ENCODE peak calls at places on chromosomes 5 and 9, in four cellular contexts. One of them, this sample, is unnamed.

GRCh38 chr5:96228449-96228848 is 204.6 kb downstream of the PCSK1 start:
- DNase-seq in fibroblast of lung: no peak
- DNase-seq in keratinocyte: no peak
- DNase-seq in PC-9: no peak
- DNase-seq in this sample: no peak

GRCh38 chr9:75083188-75083976 is 4.6 kb downstream of the NMRK1 start:
- DNase-seq in fibroblast of lung: no peak
- DNase-seq in keratinocyte: no peak
- DNase-seq in PC-9: no peak
- DNase-seq in this sample: no peak

GRCh38 chr9:114097613-114098020 is 1.5 kb downstream of the KIF12 start:
- DNase-seq in fibroblast of lung: no peak
- DNase-seq in keratinocyte: no peak
- DNase-seq in PC-9: no peak
- DNase-seq in this sample: peak; percentile 19

GRCh38 chr5:121967187-121967586 is 5.4 kb downstream of the SRFBP1 start:
- DNase-seq in fibroblast of lung: peak; percentile 80
- DNase-seq in keratinocyte: no peak
- DNase-seq in PC-9: no peak
- DNase-seq in this sample: peak; percentile 38

GRCh38 chr9:85246566-85246965 is 495.2 kb downstream of the AGTPBP1 start:
- DNase-seq in fibroblast of lung: no peak
- DNase-seq in keratinocyte: no peak
- DNase-seq in PC-9: no peak
- DNase-seq in this sample: no peak

GRCh38 chr9:70229579-70229978 is 29.2 kb upstream of the SMC5 start:
- DNase-seq in fibroblast of lung: peak; percentile 66
- DNase-seq in keratinocyte: no peak
- DNase-seq in PC-9: no peak
- DNase-seq in this sample: peak; percentile 24

GRCh38 chr9:87696641-87697040 is 29.3 kb upstream of the CTSL start:
- DNase-seq in fibroblast of lung: no peak
- DNase-seq in keratinocyte: no peak
- DNase-seq in PC-9: no peak
- DNase-seq in this sample: no peak

GRCh38 chr9:4084440-4084818 is 215.4 kb downstream of the GLIS3 start:
- DNase-seq in fibroblast of lung: peak; percentile 95
- DNase-seq in keratinocyte: no peak
- DNase-seq in PC-9: no peak
- DNase-seq in this sample: no peak

GRCh38 chr5:59842999-59843398 is 50.5 kb downstream of the PDE4D start:
- DNase-seq in fibroblast of lung: peak; percentile 57
- DNase-seq in keratinocyte: no peak
- DNase-seq in PC-9: no peak
- DNase-seq in this sample: no peak

GRCh38 chr5:66989286-66989685 is 207.3 kb downstream of the CD180 start:
- DNase-seq in fibroblast of lung: no peak
- DNase-seq in keratinocyte: no peak
- DNase-seq in PC-9: peak; percentile 56
- DNase-seq in this sample: no peak

GRCh38 chr9:83013261-83013610 is 49.7 kb downstream of the RASEF start:
- DNase-seq in fibroblast of lung: peak; percentile 39
- DNase-seq in keratinocyte: no peak
- DNase-seq in PC-9: no peak
- DNase-seq in this sample: no peak

DNA sequence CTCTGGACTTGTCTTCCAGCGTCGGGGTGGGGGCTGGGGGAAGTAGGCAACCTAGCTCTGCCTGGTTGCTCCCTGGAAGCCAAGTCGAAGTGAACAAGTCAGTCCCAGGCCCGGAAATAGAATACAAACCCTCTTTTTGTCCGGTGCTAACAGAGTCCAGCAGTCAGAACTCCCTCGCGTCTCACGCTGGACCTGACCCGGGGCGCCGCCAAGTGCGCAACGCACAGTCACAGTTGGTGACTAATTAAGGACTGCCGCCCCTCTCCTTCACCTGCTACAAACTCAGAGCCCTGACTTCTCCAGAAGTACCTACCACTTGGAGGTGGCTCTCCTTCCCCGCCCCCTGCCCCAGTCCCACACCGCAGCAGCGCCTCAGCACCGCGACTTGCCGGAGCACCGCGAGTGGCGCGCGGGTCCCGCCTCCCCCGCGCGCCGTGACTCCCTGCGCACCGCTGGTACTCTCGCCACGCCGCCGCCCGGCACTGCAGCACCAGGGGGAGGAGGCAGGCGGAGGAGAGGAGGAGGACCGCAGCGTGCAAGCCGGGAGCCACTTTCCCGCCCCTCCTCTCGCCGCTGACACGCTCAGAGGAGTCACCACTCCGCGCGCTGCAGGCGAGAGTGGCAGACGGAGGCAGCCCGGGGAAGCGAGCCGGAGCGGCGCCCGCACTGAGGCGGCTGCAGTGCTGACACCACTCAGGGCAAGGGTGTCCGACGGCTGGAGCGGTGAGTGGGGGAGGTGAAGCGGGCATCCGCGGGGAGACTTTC is at the start of gene SV2C:
- DNase-seq in fibroblast of lung: no peak
- DNase-seq in keratinocyte: no peak
- DNase-seq in PC-9: no peak
- DNase-seq in this sample: peak; percentile 52
- TF ChIP-seq EZH2 in fibroblast of lung: no peak
- TF ChIP-seq EZH2 in keratinocyte: no peak
- TF ChIP-seq EZH2 in PC-9: no peak
- TF ChIP-seq EZH2 in this sample: no peak

GRCh38 chr5:140151719-140152609 is 23.0 kb upstream of the CYSTM1 start:
- DNase-seq in fibroblast of lung: no peak
- DNase-seq in keratinocyte: no peak
- DNase-seq in PC-9: no peak
- DNase-seq in this sample: no peak

GRCh38 chr5:140148508-140148907 is 22.8 kb downstream of the IGIP start:
- DNase-seq in fibroblast of lung: peak; percentile 14
- DNase-seq in keratinocyte: no peak
- DNase-seq in PC-9: no peak
- DNase-seq in this sample: no peak

GRCh38 chr5:140152610-140152999 is 22.4 kb upstream of the CYSTM1 start:
- DNase-seq in fibroblast of lung: no peak
- DNase-seq in keratinocyte: no peak
- DNase-seq in PC-9: no peak
- DNase-seq in this sample: no peak

GRCh38 chr5:140151068-140151718 is 23.8 kb upstream of the CYSTM1 start:
- DNase-seq in fibroblast of lung: no peak
- DNase-seq in keratinocyte: no peak
- DNase-seq in PC-9: no peak
- DNase-seq in this sample: no peak

GRCh38 chr5:140150201-140150600 is 24.5 kb downstream of the IGIP start:
- DNase-seq in fibroblast of lung: no peak
- DNase-seq in keratinocyte: no peak
- DNase-seq in PC-9: no peak
- DNase-seq in this sample: no peak
- TF ChIP-seq EZH2 in fibroblast of lung: no peak
- TF ChIP-seq EZH2 in keratinocyte: no peak
- TF ChIP-seq EZH2 in PC-9: no peak
- TF ChIP-seq EZH2 in this sample: no peak

GRCh38 chr9:133584559-133585476 is 24.4 kb downstream of the FAM163B start:
- DNase-seq in fibroblast of lung: no peak
- DNase-seq in keratinocyte: no peak
- DNase-seq in PC-9: no peak
- DNase-seq in this sample: peak; percentile 85
- TF ChIP-seq EZH2 in fibroblast of lung: no peak
- TF ChIP-seq EZH2 in keratinocyte: peak; percentile 45
- TF ChIP-seq EZH2 in PC-9: no peak
- TF ChIP-seq EZH2 in this sample: no peak

GRCh38 chr9:126722252-126722921 is 82.5 kb upstream of the ZBTB43 start:
- DNase-seq in fibroblast of lung: peak; percentile 13
- DNase-seq in keratinocyte: peak; percentile 50
- DNase-seq in PC-9: peak; percentile 80
- DNase-seq in this sample: peak; percentile 91
- TF ChIP-seq EZH2 in fibroblast of lung: no peak
- TF ChIP-seq EZH2 in keratinocyte: no peak
- TF ChIP-seq EZH2 in PC-9: no peak
- TF ChIP-seq EZH2 in this sample: no peak

DNA sequence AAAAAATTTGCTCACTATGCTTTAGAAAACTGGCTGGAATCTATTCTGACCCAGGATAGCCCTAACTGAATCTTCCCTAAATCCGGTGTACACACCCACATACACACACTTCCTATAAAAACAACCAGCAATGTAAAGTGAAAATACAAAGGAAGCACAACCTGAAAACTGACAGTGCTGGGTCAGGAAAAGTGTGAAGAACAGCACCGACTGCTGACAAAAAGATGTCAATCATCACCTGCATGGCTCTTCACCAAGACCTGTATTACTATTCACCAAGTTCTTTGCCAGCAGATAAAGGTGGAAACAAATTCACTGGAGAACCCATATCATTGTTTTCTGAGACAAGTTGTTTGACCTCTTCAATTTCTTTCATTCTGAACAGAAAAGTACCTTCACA is 293.8 kb upstream of the GRAMD2B start:
- DNase-seq in fibroblast of lung: no peak
- DNase-seq in keratinocyte: no peak
- DNase-seq in PC-9: no peak
- DNase-seq in this sample: no peak
- TF ChIP-seq EZH2 in fibroblast of lung: no peak
- TF ChIP-seq EZH2 in keratinocyte: no peak
- TF ChIP-seq EZH2 in PC-9: no peak
- TF ChIP-seq EZH2 in this sample: no peak

GRCh38 chr5:141356133-141356532 is 1.3 kb downstream of the PCDHGA4 start:
- DNase-seq in fibroblast of lung: no peak
- DNase-seq in keratinocyte: no peak
- DNase-seq in PC-9: no peak
- DNase-seq in this sample: no peak

GRCh38 chr5:141362719-141363118 is 1.2 kb upstream of the PCDHGA5 start:
- DNase-seq in fibroblast of lung: no peak
- DNase-seq in keratinocyte: no peak
- DNase-seq in PC-9: no peak
- DNase-seq in this sample: no peak

GRCh38 chr5:141360685-141361084 is 891 bp downstream of the PCDHGB2 start:
- DNase-seq in fibroblast of lung: no peak
- DNase-seq in keratinocyte: no peak
- DNase-seq in PC-9: no peak
- DNase-seq in this sample: no peak

GRCh38 chr5:141356950-141357349 is 2.1 kb downstream of the PCDHGA4 start:
- DNase-seq in fibroblast of lung: no peak
- DNase-seq in keratinocyte: no peak
- DNase-seq in PC-9: no peak
- DNase-seq in this sample: no peak

GRCh38 chr5:141359790-141360426 is at the start of gene PCDHGB2:
- DNase-seq in fibroblast of lung: peak; percentile 65
- DNase-seq in keratinocyte: no peak
- DNase-seq in PC-9: no peak
- DNase-seq in this sample: peak; percentile 67
- TF ChIP-seq EZH2 in fibroblast of lung: no peak
- TF ChIP-seq EZH2 in keratinocyte: no peak
- TF ChIP-seq EZH2 in PC-9: no peak
- TF ChIP-seq EZH2 in this sample: no peak

DNA sequence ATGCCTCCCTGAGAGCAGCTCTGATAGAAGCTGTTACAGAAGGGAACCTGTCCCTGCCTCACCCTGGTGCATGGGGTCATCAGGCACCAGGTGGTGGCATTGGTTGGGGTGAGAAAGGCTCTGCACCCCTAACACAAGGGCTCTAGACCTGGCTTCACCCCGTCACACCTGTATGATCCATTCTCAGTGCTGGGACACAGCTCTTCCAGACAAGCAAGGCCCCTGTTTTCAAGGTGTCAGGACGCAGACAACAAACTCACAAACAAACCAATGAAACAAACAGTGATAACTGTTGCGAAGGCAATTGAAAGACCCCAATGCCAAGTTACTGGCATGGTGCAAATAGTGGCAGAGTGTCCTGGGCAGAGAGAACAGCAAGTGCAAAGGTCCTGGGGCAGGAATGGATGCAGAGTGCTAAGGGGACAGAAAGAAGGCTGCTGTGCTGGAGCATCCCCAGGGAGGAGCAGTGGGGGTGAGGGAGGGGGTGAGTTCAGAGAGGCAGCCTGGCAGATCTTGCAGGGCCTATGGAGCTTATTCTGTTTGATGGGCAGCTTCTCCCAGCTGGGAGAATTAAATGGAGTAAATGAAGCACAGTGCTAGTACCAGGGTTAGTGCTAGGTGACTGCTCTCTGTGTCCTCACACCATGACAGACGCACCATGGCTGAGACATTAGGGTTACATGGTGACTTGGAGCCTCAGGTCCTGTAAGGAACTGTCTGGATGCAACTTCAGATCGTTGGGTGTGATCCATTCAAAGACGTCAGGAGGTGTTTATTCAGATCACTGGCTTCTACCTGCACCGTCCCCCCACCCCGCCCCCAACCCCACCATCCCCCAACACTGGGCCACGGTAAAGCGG is 67.9 kb upstream of the UNC5A start:
- DNase-seq in fibroblast of lung: no peak
- DNase-seq in keratinocyte: no peak
- DNase-seq in PC-9: no peak
- DNase-seq in this sample: no peak
- TF ChIP-seq EZH2 in fibroblast of lung: peak; percentile 17
- TF ChIP-seq EZH2 in keratinocyte: no peak
- TF ChIP-seq EZH2 in PC-9: no peak
- TF ChIP-seq EZH2 in this sample: no peak

GRCh38 chr9:93960221-93960970 is 5.2 kb upstream of the BARX1 start:
- DNase-seq in fibroblast of lung: peak; percentile 6
- DNase-seq in keratinocyte: no peak
- DNase-seq in PC-9: no peak
- DNase-seq in this sample: no peak
- TF ChIP-seq EZH2 in fibroblast of lung: peak; percentile 98
- TF ChIP-seq EZH2 in keratinocyte: peak; percentile 74
- TF ChIP-seq EZH2 in PC-9: no peak
- TF ChIP-seq EZH2 in this sample: no peak

GRCh38 chr9:133701321-133701980 is 36.7 kb downstream of the SARDH start:
- DNase-seq in fibroblast of lung: no peak
- DNase-seq in keratinocyte: no peak
- DNase-seq in PC-9: no peak
- DNase-seq in this sample: no peak
- TF ChIP-seq EZH2 in fibroblast of lung: no peak
- TF ChIP-seq EZH2 in keratinocyte: peak; percentile 53
- TF ChIP-seq EZH2 in PC-9: no peak
- TF ChIP-seq EZH2 in this sample: no peak

DNA sequence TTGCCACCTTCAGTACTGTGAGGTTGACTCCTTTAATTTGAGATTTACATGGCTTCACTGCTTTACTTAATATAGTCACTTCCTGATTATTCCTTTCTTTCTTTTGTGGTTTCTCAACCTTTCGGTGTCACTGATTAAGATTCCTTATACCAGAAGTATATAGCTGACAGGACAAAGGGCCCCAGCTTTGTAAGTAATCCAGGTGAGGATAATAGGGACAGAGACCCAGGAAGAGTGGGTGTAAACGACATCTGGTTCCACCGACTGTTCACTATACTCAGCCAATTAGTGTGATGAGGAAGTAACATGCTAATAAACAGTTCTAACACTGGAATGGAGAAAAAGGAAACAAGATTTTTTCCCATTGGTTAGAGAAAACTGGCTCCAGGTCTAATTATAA is 286.3 kb upstream of the EFNA5 start:
- DNase-seq in fibroblast of lung: no peak
- DNase-seq in keratinocyte: no peak
- DNase-seq in PC-9: no peak
- DNase-seq in this sample: no peak
- TF ChIP-seq EZH2 in fibroblast of lung: no peak
- TF ChIP-seq EZH2 in keratinocyte: no peak
- TF ChIP-seq EZH2 in PC-9: no peak
- TF ChIP-seq EZH2 in this sample: no peak

This sample was measured in A673.